ENCODE peak calls at places on chromosome 19, in eight cellular contexts. One of them, this sample, is unnamed.

GRCh38 chr19:46042252-46042883 is 1.6 kb upstream of the IGFL4 start:
- DNase-seq in psoas muscle: no peak
- DNase-seq in lower leg skin: no peak
- DNase-seq in CD14-positive monocyte: no peak
- DNase-seq in ovary: no peak
- DNase-seq in fibroblast of mammary gland: no peak
- DNase-seq in left ventricle myocardium inferior: no peak
- DNase-seq in fibroblast of pulmonary artery: no peak
- DNase-seq in this sample: no peak

GRCh38 chr19:41427647-41428480 is 690 bp upstream of the B3GNT8 start:
- DNase-seq in psoas muscle: peak; percentile 41
- DNase-seq in fibroblast of pulmonary artery: no peak
- DNase-seq in CD14-positive monocyte: no peak
- DNase-seq in fibroblast of mammary gland: no peak
- DNase-seq in lower leg skin: peak; percentile 89
- DNase-seq in ovary: peak; percentile 56
- DNase-seq in left ventricle myocardium inferior: peak; percentile 58
- DNase-seq in this sample: no peak

GRCh38 chr19:18007939-18008673 is at the start of gene ARRDC2:
- DNase-seq in left ventricle myocardium inferior: peak; percentile 91
- DNase-seq in CD14-positive monocyte: peak; percentile 85
- DNase-seq in psoas muscle: peak; percentile 93
- DNase-seq in fibroblast of pulmonary artery: peak; percentile 92
- DNase-seq in fibroblast of mammary gland: peak; percentile 88
- DNase-seq in ovary: peak; percentile 89
- DNase-seq in lower leg skin: peak; percentile 98
- DNase-seq in this sample: no peak

GRCh38 chr19:10740798-10741197 is 22.9 kb downstream of the DNM2 start:
- DNase-seq in fibroblast of mammary gland: no peak
- DNase-seq in ovary: no peak
- DNase-seq in lower leg skin: no peak
- DNase-seq in psoas muscle: no peak
- DNase-seq in fibroblast of pulmonary artery: no peak
- DNase-seq in CD14-positive monocyte: no peak
- DNase-seq in left ventricle myocardium inferior: no peak
- DNase-seq in this sample: no peak

GRCh38 chr19:39514840-39515550 is at the start of gene SELENOV:
- DNase-seq in left ventricle myocardium inferior: no peak
- DNase-seq in ovary: no peak
- DNase-seq in psoas muscle: no peak
- DNase-seq in fibroblast of mammary gland: no peak
- DNase-seq in fibroblast of pulmonary artery: no peak
- DNase-seq in CD14-positive monocyte: no peak
- DNase-seq in lower leg skin: no peak
- DNase-seq in this sample: no peak

GRCh38 chr19:17902701-17903100 is 30.1 kb upstream of the CCDC124 start:
- DNase-seq in CD14-positive monocyte: no peak
- DNase-seq in psoas muscle: no peak
- DNase-seq in left ventricle myocardium inferior: no peak
- DNase-seq in fibroblast of pulmonary artery: peak; percentile 28
- DNase-seq in lower leg skin: no peak
- DNase-seq in ovary: no peak
- DNase-seq in fibroblast of mammary gland: peak; percentile 72
- DNase-seq in this sample: no peak

GRCh38 chr19:35495107-35496064 is 5.1 kb upstream of the KRTDAP start:
- DNase-seq in lower leg skin: peak; percentile 92
- DNase-seq in psoas muscle: peak; percentile 57
- DNase-seq in CD14-positive monocyte: peak; percentile 77
- DNase-seq in fibroblast of pulmonary artery: peak; percentile 70
- DNase-seq in ovary: peak; percentile 70
- DNase-seq in left ventricle myocardium inferior: peak; percentile 63
- DNase-seq in fibroblast of mammary gland: peak; percentile 59
- DNase-seq in this sample: no peak

GRCh38 chr19:16002985-16003384 is 54.2 kb downstream of the OR10H4 start:
- DNase-seq in CD14-positive monocyte: no peak
- DNase-seq in lower leg skin: no peak
- DNase-seq in fibroblast of mammary gland: no peak
- DNase-seq in left ventricle myocardium inferior: no peak
- DNase-seq in psoas muscle: no peak
- DNase-seq in fibroblast of pulmonary artery: no peak
- DNase-seq in ovary: no peak
- DNase-seq in this sample: no peak

GRCh38 chr19:47408156-47408938 is 11.0 kb downstream of the MEIS3 start:
- DNase-seq in lower leg skin: no peak
- DNase-seq in fibroblast of pulmonary artery: no peak
- DNase-seq in ovary: no peak
- DNase-seq in psoas muscle: no peak
- DNase-seq in fibroblast of mammary gland: no peak
- DNase-seq in left ventricle myocardium inferior: no peak
- DNase-seq in CD14-positive monocyte: no peak
- DNase-seq in this sample: no peak

GRCh38 chr19:57071414-57071813 is 48.4 kb upstream of the USP29 start:
- DNase-seq in lower leg skin: no peak
- DNase-seq in psoas muscle: no peak
- DNase-seq in CD14-positive monocyte: no peak
- DNase-seq in fibroblast of pulmonary artery: no peak
- DNase-seq in fibroblast of mammary gland: no peak
- DNase-seq in left ventricle myocardium inferior: no peak
- DNase-seq in ovary: no peak
- DNase-seq in this sample: no peak

GRCh38 chr19:1624458-1624857 is 19.2 kb upstream of the UQCR11 start:
- DNase-seq in CD14-positive monocyte: peak; percentile 61
- DNase-seq in fibroblast of pulmonary artery: peak; percentile 49
- DNase-seq in psoas muscle: no peak
- DNase-seq in fibroblast of mammary gland: peak; percentile 66
- DNase-seq in ovary: no peak
- DNase-seq in lower leg skin: no peak
- DNase-seq in left ventricle myocardium inferior: peak; percentile 31
- DNase-seq in this sample: no peak

GRCh38 chr19:663682-664117 is 686 bp upstream of the RNF126 start:
- DNase-seq in lower leg skin: no peak
- DNase-seq in psoas muscle: no peak
- DNase-seq in ovary: no peak
- DNase-seq in fibroblast of pulmonary artery: no peak
- DNase-seq in left ventricle myocardium inferior: no peak
- DNase-seq in fibroblast of mammary gland: no peak
- DNase-seq in CD14-positive monocyte: no peak
- DNase-seq in this sample: no peak

GRCh38 chr19:18097993-18098890 is 664 bp downstream of the MAST3 start:
- DNase-seq in fibroblast of pulmonary artery: no peak
- DNase-seq in fibroblast of mammary gland: no peak
- DNase-seq in psoas muscle: no peak
- DNase-seq in lower leg skin: no peak
- DNase-seq in CD14-positive monocyte: no peak
- DNase-seq in ovary: no peak
- DNase-seq in left ventricle myocardium inferior: no peak
- DNase-seq in this sample: no peak

GRCh38 chr19:35908977-35909683 is 1.0 kb upstream of the TYROBP start:
- DNase-seq in CD14-positive monocyte: peak; percentile 99
- DNase-seq in fibroblast of pulmonary artery: no peak
- DNase-seq in ovary: no peak
- DNase-seq in fibroblast of mammary gland: no peak
- DNase-seq in psoas muscle: peak; percentile 72
- DNase-seq in lower leg skin: peak; percentile 94
- DNase-seq in left ventricle myocardium inferior: peak; percentile 77
- DNase-seq in this sample: no peak

GRCh38 chr19:30567535-30568232 is 195.5 kb downstream of the ZNF536 start:
- DNase-seq in left ventricle myocardium inferior: no peak
- DNase-seq in fibroblast of mammary gland: peak; percentile 1
- DNase-seq in psoas muscle: no peak
- DNase-seq in ovary: no peak
- DNase-seq in fibroblast of pulmonary artery: no peak
- DNase-seq in lower leg skin: no peak
- DNase-seq in CD14-positive monocyte: no peak
- DNase-seq in this sample: no peak

GRCh38 chr19:28235606-28236125 is 977.3 kb downstream of the UQCRFS1 start:
- DNase-seq in ovary: no peak
- DNase-seq in psoas muscle: no peak
- DNase-seq in lower leg skin: no peak
- DNase-seq in fibroblast of mammary gland: no peak
- DNase-seq in CD14-positive monocyte: no peak
- DNase-seq in left ventricle myocardium inferior: no peak
- DNase-seq in fibroblast of pulmonary artery: no peak
- DNase-seq in this sample: no peak

GRCh38 chr19:28244966-28245365 is 968.0 kb downstream of the UQCRFS1 start:
- DNase-seq in psoas muscle: no peak
- DNase-seq in fibroblast of pulmonary artery: no peak
- DNase-seq in left ventricle myocardium inferior: no peak
- DNase-seq in fibroblast of mammary gland: no peak
- DNase-seq in lower leg skin: no peak
- DNase-seq in CD14-positive monocyte: no peak
- DNase-seq in ovary: no peak
- DNase-seq in this sample: no peak

GRCh38 chr19:28242317-28242927 is 970.5 kb downstream of the UQCRFS1 start:
- DNase-seq in fibroblast of mammary gland: peak; percentile 55
- DNase-seq in ovary: no peak
- DNase-seq in psoas muscle: no peak
- DNase-seq in CD14-positive monocyte: no peak
- DNase-seq in fibroblast of pulmonary artery: peak; percentile 46
- DNase-seq in left ventricle myocardium inferior: no peak
- DNase-seq in lower leg skin: no peak
- DNase-seq in this sample: no peak

GRCh38 chr19:28234637-28235036 is 978.3 kb downstream of the UQCRFS1 start:
- DNase-seq in fibroblast of mammary gland: no peak
- DNase-seq in left ventricle myocardium inferior: no peak
- DNase-seq in psoas muscle: no peak
- DNase-seq in fibroblast of pulmonary artery: peak; percentile 18
- DNase-seq in CD14-positive monocyte: no peak
- DNase-seq in lower leg skin: no peak
- DNase-seq in ovary: no peak
- DNase-seq in this sample: peak; percentile 55

GRCh38 chr19:28239270-28239669 is 973.7 kb downstream of the UQCRFS1 start:
- DNase-seq in ovary: no peak
- DNase-seq in left ventricle myocardium inferior: no peak
- DNase-seq in psoas muscle: no peak
- DNase-seq in fibroblast of mammary gland: peak; percentile 16
- DNase-seq in fibroblast of pulmonary artery: peak; percentile 13
- DNase-seq in CD14-positive monocyte: no peak
- DNase-seq in lower leg skin: no peak
- DNase-seq in this sample: no peak
- TF ChIP-seq CTCF in ovary: no peak
- TF ChIP-seq CTCF in left ventricle myocardium inferior: no peak
- TF ChIP-seq CTCF in psoas muscle: no peak
- TF ChIP-seq CTCF in fibroblast of mammary gland: peak; percentile 25
- TF ChIP-seq CTCF in fibroblast of pulmonary artery: peak; percentile 20
- TF ChIP-seq CTCF in CD14-positive monocyte: no peak
- TF ChIP-seq CTCF in lower leg skin: no peak
- TF ChIP-seq CTCF in this sample: peak; percentile 21

GRCh38 chr19:55913643-55914268 is 18.4 kb downstream of the NLRP13 start:
- DNase-seq in CD14-positive monocyte: no peak
- DNase-seq in psoas muscle: no peak
- DNase-seq in ovary: no peak
- DNase-seq in fibroblast of mammary gland: no peak
- DNase-seq in left ventricle myocardium inferior: no peak
- DNase-seq in lower leg skin: peak; percentile 31
- DNase-seq in fibroblast of pulmonary artery: no peak
- DNase-seq in this sample: no peak
- TF ChIP-seq CTCF in CD14-positive monocyte: peak; percentile 11
- TF ChIP-seq CTCF in psoas muscle: no peak
- TF ChIP-seq CTCF in ovary: no peak
- TF ChIP-seq CTCF in fibroblast of mammary gland: no peak
- TF ChIP-seq CTCF in left ventricle myocardium inferior: no peak
- TF ChIP-seq CTCF in lower leg skin: no peak
- TF ChIP-seq CTCF in fibroblast of pulmonary artery: no peak
- TF ChIP-seq CTCF in this sample: no peak

GRCh38 chr19:43812689-43813088 is 10.4 kb upstream of the LYPD5 start:
- DNase-seq in psoas muscle: no peak
- DNase-seq in CD14-positive monocyte: no peak
- DNase-seq in lower leg skin: no peak
- DNase-seq in fibroblast of pulmonary artery: no peak
- DNase-seq in left ventricle myocardium inferior: no peak
- DNase-seq in fibroblast of mammary gland: no peak
- DNase-seq in ovary: no peak
- DNase-seq in this sample: no peak

GRCh38 chr19:43812259-43812658 is 10.0 kb upstream of the LYPD5 start:
- DNase-seq in ovary: no peak
- DNase-seq in fibroblast of mammary gland: no peak
- DNase-seq in lower leg skin: no peak
- DNase-seq in fibroblast of pulmonary artery: no peak
- DNase-seq in psoas muscle: no peak
- DNase-seq in CD14-positive monocyte: no peak
- DNase-seq in left ventricle myocardium inferior: no peak
- DNase-seq in this sample: no peak

GRCh38 chr19:43807651-43808050 is 5.4 kb upstream of the LYPD5 start:
- DNase-seq in ovary: no peak
- DNase-seq in CD14-positive monocyte: no peak
- DNase-seq in fibroblast of mammary gland: no peak
- DNase-seq in lower leg skin: peak; percentile 32
- DNase-seq in fibroblast of pulmonary artery: no peak
- DNase-seq in psoas muscle: no peak
- DNase-seq in left ventricle myocardium inferior: no peak
- DNase-seq in this sample: no peak

GRCh38 chr19:43811833-43812232 is 9.6 kb upstream of the LYPD5 start:
- DNase-seq in left ventricle myocardium inferior: no peak
- DNase-seq in lower leg skin: no peak
- DNase-seq in CD14-positive monocyte: no peak
- DNase-seq in psoas muscle: no peak
- DNase-seq in ovary: no peak
- DNase-seq in fibroblast of mammary gland: no peak
- DNase-seq in fibroblast of pulmonary artery: no peak
- DNase-seq in this sample: no peak

GRCh38 chr19:43809762-43810696 is 7.8 kb upstream of the LYPD5 start:
- DNase-seq in ovary: no peak
- DNase-seq in fibroblast of mammary gland: peak; percentile 76
- DNase-seq in lower leg skin: peak; percentile 2
- DNase-seq in CD14-positive monocyte: no peak
- DNase-seq in left ventricle myocardium inferior: no peak
- DNase-seq in fibroblast of pulmonary artery: peak; percentile 79
- DNase-seq in psoas muscle: no peak
- DNase-seq in this sample: no peak
- TF ChIP-seq CTCF in ovary: no peak
- TF ChIP-seq CTCF in fibroblast of mammary gland: peak; percentile 74
- TF ChIP-seq CTCF in lower leg skin: no peak
- TF ChIP-seq CTCF in CD14-positive monocyte: peak; percentile 77
- TF ChIP-seq CTCF in left ventricle myocardium inferior: peak; percentile 64
- TF ChIP-seq CTCF in fibroblast of pulmonary artery: peak; percentile 67
- TF ChIP-seq CTCF in psoas muscle: peak; percentile 45
- TF ChIP-seq CTCF in this sample: peak; percentile 57

DNA sequence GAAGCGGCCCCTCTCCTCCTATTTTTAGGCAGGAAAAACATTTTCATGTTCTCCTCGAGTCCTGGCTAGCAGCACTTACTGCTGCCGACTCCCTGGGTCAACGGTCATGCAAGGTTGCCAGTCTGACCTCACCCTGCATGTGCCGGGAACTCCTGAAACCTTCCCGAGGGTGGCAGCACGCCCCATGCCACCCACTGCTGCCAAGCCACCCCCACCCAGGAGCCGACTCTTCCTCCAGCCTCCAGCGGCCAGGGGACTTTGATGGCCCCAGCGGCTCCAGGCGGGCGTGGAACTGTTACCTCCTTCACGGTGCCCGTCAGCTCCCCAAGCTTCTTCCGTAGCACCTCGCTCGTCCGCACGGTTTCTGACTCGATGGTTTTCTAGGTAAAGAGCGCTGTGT is 8.7 kb downstream of the TIMM44 start:
- DNase-seq in ovary: no peak
- DNase-seq in fibroblast of pulmonary artery: no peak
- DNase-seq in lower leg skin: no peak
- DNase-seq in fibroblast of mammary gland: no peak
- DNase-seq in CD14-positive monocyte: no peak
- DNase-seq in left ventricle myocardium inferior: no peak
- DNase-seq in psoas muscle: no peak
- DNase-seq in this sample: no peak
- TF ChIP-seq CTCF in ovary: no peak
- TF ChIP-seq CTCF in fibroblast of pulmonary artery: no peak
- TF ChIP-seq CTCF in lower leg skin: no peak
- TF ChIP-seq CTCF in fibroblast of mammary gland: no peak
- TF ChIP-seq CTCF in CD14-positive monocyte: no peak
- TF ChIP-seq CTCF in left ventricle myocardium inferior: no peak
- TF ChIP-seq CTCF in psoas muscle: no peak
- TF ChIP-seq CTCF in this sample: no peak

GRCh38 chr19:13095934-13096890 is 6.4 kb downstream of the LYL1 start:
- DNase-seq in psoas muscle: no peak
- DNase-seq in fibroblast of mammary gland: no peak
- DNase-seq in CD14-positive monocyte: no peak
- DNase-seq in ovary: peak; percentile 57
- DNase-seq in left ventricle myocardium inferior: no peak
- DNase-seq in fibroblast of pulmonary artery: no peak
- DNase-seq in lower leg skin: no peak
- DNase-seq in this sample: no peak
- TF ChIP-seq CTCF in psoas muscle: no peak
- TF ChIP-seq CTCF in fibroblast of mammary gland: no peak
- TF ChIP-seq CTCF in CD14-positive monocyte: peak; percentile 62
- TF ChIP-seq CTCF in ovary: no peak
- TF ChIP-seq CTCF in left ventricle myocardium inferior: peak; percentile 40
- TF ChIP-seq CTCF in fibroblast of pulmonary artery: peak; percentile 4
- TF ChIP-seq CTCF in lower leg skin: no peak
- TF ChIP-seq CTCF in this sample: no peak